ENCODE peak calls at places on chromosomes 16 and 17, in seven cellular contexts. D is cardiac fibroblast; N is activated T-cell treated with anti-CD3 and anti-CD28 coated beads, Interleukin-2, amount 50 U/mL, for 24 hours; U is AG10803; K is posterior cingulate gyrus; V is amygdala; W is CD4-positive, CD25-positive, alpha-beta regulatory T cell. P is an unnamed sample.

GRCh38 chr17:82614095-82614631 is 34.1 kb downstream of the WDR45B start:
- DNase-seq in D (no peak), N (no peak), U (no peak), K (no peak), V (no peak), W (no peak), P (no peak)

GRCh38 chr17:63150994-63151464 is 185.0 kb downstream of the TANC2 start:
- DNase-seq in D (no peak), N (no peak), U (peak), K (no peak), V (no peak), W (no peak), P (peak)

GRCh38 chr16:49556252-49557069 is 182.9 kb downstream of the C16orf78 start:
- DNase-seq in D (peak), N (no peak), U (peak), K (no peak), V (no peak), W (no peak), P (peak)

GRCh38 chr17:50386451-50386994 is 10.8 kb downstream of the LRRC59 start:
- DNase-seq in D (peak), N (no peak), U (peak), K (no peak), V (no peak), W (no peak), P (no peak)

GRCh38 chr17:4028436-4028835 is 64.2 kb upstream of the ATP2A3 start:
- DNase-seq in D (no peak), N (no peak), U (no peak), K (no peak), V (no peak), W (no peak), P (no peak)

GRCh38 chr17:34883106-34884000 is 77.9 kb downstream of the CCT6B start:
- DNase-seq in D (no peak), N (no peak), U (no peak), K (no peak), V (no peak), W (no peak), P (peak)

GRCh38 chr17:77488531-77489238 is 347.9 kb downstream of the SEC14L1 start:
- DNase-seq in D (no peak), N (no peak), U (no peak), K (no peak), V (no peak), W (no peak), P (no peak)

GRCh38 chr17:70298929-70299529 is 129.7 kb downstream of the KCNJ2 start:
- DNase-seq in D (no peak), N (no peak), U (no peak), K (no peak), V (no peak), W (no peak), P (no peak)

GRCh38 chr16:62194828-62195227 is 158.6 kb upstream of the CDH8 start:
- DNase-seq in D (no peak), N (no peak), U (no peak), K (no peak), V (no peak), W (no peak), P (no peak)

GRCh38 chr16:20327444-20328041 is at the start of gene GP2:
- DNase-seq in D (no peak), N (no peak), U (no peak), K (no peak), V (no peak), W (no peak), P (peak)

GRCh38 chr17:27503636-27504035 is 47.4 kb downstream of the KSR1 start:
- DNase-seq in D (no peak), N (no peak), U (no peak), K (no peak), V (no peak), W (no peak), P (no peak)

GRCh38 chr16:21666772-21667171 is 3.0 kb downstream of the OTOA start:
- DNase-seq in D (no peak), N (no peak), U (no peak), K (no peak), V (no peak), W (no peak), P (peak)

GRCh38 chr16:23523321-23523720 is 13.0 kb upstream of the GGA2 start:
- DNase-seq in D (no peak), N (no peak), U (no peak), K (no peak), V (no peak), W (no peak), P (no peak)

GRCh38 chr17:15885770-15886169 is 59.2 kb upstream of the ADORA2B start:
- DNase-seq in D (no peak), N (no peak), U (no peak), K (no peak), V (no peak), W (no peak), P (no peak)

GRCh38 chr16:12157510-12158093 is 181.1 kb downstream of the SNX29 start:
- DNase-seq in D (peak), N (no peak), U (peak), K (no peak), V (no peak), W (no peak), P (no peak)

GRCh38 chr17:31550389-31551056 is 159.0 kb downstream of the RAB11FIP4 start:
- DNase-seq in D (peak), N (no peak), U (no peak), K (no peak), V (no peak), W (no peak), P (no peak)

GRCh38 chr17:2421315-2422147 is 20.7 kb upstream of the MNT start:
- DNase-seq in D (no peak), N (no peak), U (no peak), K (no peak), V (no peak), W (no peak), P (peak)

GRCh38 chr17:67571478-67571877 is 146.3 kb upstream of the NOL11 start:
- DNase-seq in D (no peak), N (no peak), U (no peak), K (no peak), V (no peak), W (no peak), P (no peak)

GRCh38 chr17:45246338-45246737 is 15.6 kb downstream of the SPATA32 start:
- DNase-seq in D (no peak), N (no peak), U (no peak), K (no peak), V (no peak), W (no peak), P (no peak)

GRCh38 chr17:81160306-81160705 is 5.0 kb upstream of the PVALEF start:
- DNase-seq in D (no peak), N (no peak), U (no peak), K (no peak), V (no peak), W (peak), P (no peak)

GRCh38 chr17:2710804-2711607 is 558 bp downstream of the CLUH start:
- DNase-seq in D (peak), N (peak), U (no peak), K (no peak), V (no peak), W (peak), P (peak)

GRCh38 chr17:61372436-61372835 is 27.2 kb upstream of the TBX2 start:
- DNase-seq in D (no peak), N (no peak), U (no peak), K (no peak), V (no peak), W (no peak), P (peak)

GRCh38 chr16:70512456-70512855 is 10.9 kb downstream of the COG4 start:
- DNase-seq in D (peak), N (no peak), U (peak), K (no peak), V (no peak), W (no peak), P (no peak)

GRCh38 chr17:43570518-43570928 is 24.4 kb upstream of the ETV4 start:
- DNase-seq in D (peak), N (no peak), U (peak), K (peak), V (no peak), W (no peak), P (peak)

GRCh38 chr16:12158428-12158827 is 181.9 kb downstream of the SNX29 start:
- DNase-seq in D (peak), N (no peak), U (peak), K (no peak), V (no peak), W (no peak), P (no peak)

GRCh38 chr17:54085934-54086333 is 263.2 kb downstream of the KIF2B start:
- DNase-seq in D (no peak), N (no peak), U (no peak), K (no peak), V (no peak), W (no peak), P (peak)